ENCODE peak calls at places on chromosomes 5 and 9, in nine cellular contexts. T, B, M, D, L, I, S, F and U are unnamed samples.

GRCh38 chr5:53151713-53152458 is 42.3 kb upstream of the MOCS2 start:
- DNase-seq in B (no peak), F (no peak), S (peak), M (no peak), D (no peak), I (peak), T (peak), L (peak), U (peak)

GRCh38 chr9:91060520-91061343 is 259.1 kb downstream of the SYK start:
- DNase-seq in L (peak), I (peak), T (peak), B (no peak), F (peak), M (no peak), D (no peak), S (peak), U (peak)

GRCh38 chr9:571066-571465 is 270.4 kb upstream of the DMRT1 start:
- DNase-seq in F (no peak), M (no peak), I (no peak), L (no peak), D (no peak), B (no peak), S (no peak), T (no peak), U (no peak)

GRCh38 chr9:89676281-89676680 is 71.5 kb downstream of the GADD45G start:
- DNase-seq in B (no peak), I (no peak), M (no peak), D (peak), T (no peak), F (no peak), S (no peak), L (no peak), U (no peak)

GRCh38 chr5:134466241-134467069 is 54.8 kb upstream of the CDKN2AIPNL start:
- DNase-seq in S (peak), L (peak), B (peak), D (peak), I (peak), M (peak), T (peak), F (no peak), U (no peak)

GRCh38 chr9:96125624-96126023 is 176.4 kb downstream of the HSD17B3 start:
- DNase-seq in L (no peak), D (no peak), T (no peak), F (no peak), S (no peak), M (no peak), B (no peak), I (no peak), U (no peak)

GRCh38 chr9:88237454-88238280 is 99.4 kb upstream of the SPATA31C2 start:
- DNase-seq in S (no peak), T (no peak), F (no peak), B (no peak), L (no peak), D (no peak), I (no peak), M (no peak), U (no peak)

GRCh38 chr9:120921751-120922181 is 4.8 kb downstream of the TRAF1 start:
- DNase-seq in S (no peak), M (no peak), L (no peak), T (no peak), B (no peak), I (no peak), F (no peak), D (no peak), U (no peak)

GRCh38 chr9:123686849-123687233 is 243.1 kb downstream of the DENND1A start:
- DNase-seq in F (no peak), L (no peak), M (no peak), T (no peak), B (no peak), I (no peak), S (no peak), D (no peak), U (no peak)

GRCh38 chr5:162603399-162603798 is 535.8 kb downstream of the GABRG2 start:
- DNase-seq in L (no peak), B (no peak), S (no peak), F (no peak), I (no peak), D (no peak), T (no peak), M (no peak), U (no peak)

GRCh38 chr9:107548298-107549142 is 59.0 kb upstream of the KLF4 start:
- DNase-seq in D (no peak), I (peak), S (peak), M (no peak), F (peak), L (peak), T (peak), B (no peak), U (peak)

GRCh38 chr5:76766746-76767145 is 50.8 kb downstream of the F2R start:
- DNase-seq in M (no peak), B (no peak), T (no peak), F (no peak), L (no peak), S (peak), I (no peak), D (no peak), U (no peak)

GRCh38 chr5:15020731-15021130 is 149.2 kb upstream of the ANKH start:
- DNase-seq in I (no peak), F (no peak), T (peak), D (no peak), B (no peak), M (no peak), L (peak), S (peak), U (no peak)

GRCh38 chr5:34715711-34716110 is 59.6 kb downstream of the RAI14 start:
- DNase-seq in B (no peak), L (peak), F (no peak), D (no peak), I (no peak), S (no peak), M (no peak), T (no peak), U (no peak)

GRCh38 chr5:140043508-140043872 is 391 bp upstream of the NRG2 start:
- DNase-seq in M (no peak), B (no peak), L (no peak), T (no peak), S (peak), I (no peak), D (no peak), F (no peak), U (no peak)

GRCh38 chr5:72515211-72515610 is 8.0 kb upstream of the ZNF366 start:
- DNase-seq in T (no peak), F (no peak), L (no peak), B (no peak), M (no peak), S (no peak), D (no peak), I (no peak), U (no peak)

GRCh38 chr9:75892168-75892901 is 1.9 kb downstream of the PCSK5 start:
- DNase-seq in D (no peak), M (no peak), L (peak), I (peak), S (no peak), F (no peak), B (no peak), T (no peak), U (no peak)

GRCh38 chr9:109088221-109088620 is 31.5 kb downstream of the TMEM245 start:
- DNase-seq in T (no peak), L (no peak), F (no peak), I (no peak), M (no peak), B (no peak), D (no peak), S (no peak), U (no peak)

GRCh38 chr5:96434201-96434645 is 1.2 kb upstream of the PCSK1 start:
- DNase-seq in T (peak), L (peak), S (peak), F (peak), I (peak), B (peak), D (no peak), M (peak), U (peak)

GRCh38 chr5:58156354-58156753 is 303.5 kb downstream of the PLK2 start:
- DNase-seq in T (no peak), M (no peak), L (peak), F (no peak), D (no peak), B (no peak), I (no peak), S (peak), U (no peak)

GRCh38 chr9:133780404-133780945 is 42.3 kb upstream of the SARDH start:
- DNase-seq in B (no peak), L (no peak), S (no peak), I (no peak), D (peak), M (no peak), T (no peak), F (no peak), U (no peak)

GRCh38 chr9:5947912-5948311 is 57.2 kb downstream of the MLANA start:
- DNase-seq in B (no peak), F (no peak), D (no peak), S (peak), M (no peak), T (no peak), I (no peak), L (no peak), U (no peak)

GRCh38 chr5:79955496-79956172 is 35.4 kb downstream of the MTX3 start:
- DNase-seq in L (no peak), F (no peak), S (no peak), T (no peak), D (no peak), M (no peak), I (no peak), B (no peak), U (no peak)

GRCh38 chr5:103461223-103461622 is 101.4 kb downstream of the NUDT12 start:
- DNase-seq in F (no peak), D (no peak), S (peak), I (peak), B (no peak), M (no peak), L (peak), T (peak), U (no peak)